ENCODE peak calls at places on chromosomes 16 and 17, in six cellular contexts. O is activated T-cell treated with anti-CD3 and anti-CD28 coated beads, Interleukin-2, amount 50 U/mL, for 72 hours; I is upper lobe of left lung; X is activated T-helper 1 cell treated with anti-CD3 and anti-CD28 coated beads, Interleukin-2, amount 50 U/mL, for 16 hours; U is posterior cingulate gyrus; C is ovary. F is an unnamed sample.

GRCh38 chr16:87391950-87392822 is at the start of gene MAP1LC3B:
- DNase-seq in X (peak), U (peak), O (peak), I (peak), C (peak), F (peak)

GRCh38 chr16:1346422-1347285 is 5.0 kb downstream of the TSR3 start:
- DNase-seq in X (no peak), I (no peak), C (no peak), O (no peak), U (no peak), F (no peak)

GRCh38 chr17:35804658-35805192 is 4.6 kb upstream of the TAF15 start:
- DNase-seq in O (peak), I (peak), X (no peak), C (no peak), U (no peak), F (peak)

GRCh38 chr17:9475259-9475658 is 100.4 kb downstream of the STX8 start:
- DNase-seq in X (no peak), O (no peak), I (no peak), C (no peak), U (peak), F (no peak)

GRCh38 chr16:16052916-16053315 is 103.5 kb downstream of the ABCC1 start:
- DNase-seq in I (no peak), X (no peak), C (no peak), O (no peak), U (no peak), F (no peak)

GRCh38 chr17:50133028-50133768 is 3.2 kb upstream of the SAMD14 start:
- DNase-seq in U (no peak), X (no peak), I (peak), O (no peak), C (no peak), F (no peak)

GRCh38 chr17:14004927-14005630 is 64.2 kb upstream of the COX10 start:
- DNase-seq in U (no peak), C (no peak), I (no peak), O (no peak), X (no peak), F (no peak)

GRCh38 chr17:9434502-9435113 is 141.0 kb downstream of the STX8 start:
- DNase-seq in O (no peak), X (no peak), I (no peak), C (no peak), U (no peak), F (no peak)

GRCh38 chr16:29806641-29807425 is 504 bp downstream of the MAZ start:
- DNase-seq in O (peak), X (peak), C (peak), I (peak), U (no peak), F (peak)

GRCh38 chr16:29909398-29909797 is 9.1 kb downstream of the ASPHD1 start:
- DNase-seq in O (no peak), C (no peak), I (no peak), U (no peak), X (no peak), F (no peak)

GRCh38 chr17:17051791-17052461 is 9.7 kb downstream of the MPRIP start:
- DNase-seq in U (no peak), C (peak), O (no peak), I (peak), X (no peak), F (no peak)

GRCh38 chr17:53924530-53925455 is 102.1 kb downstream of the KIF2B start:
- DNase-seq in U (no peak), O (no peak), C (no peak), X (no peak), I (no peak), F (no peak)

GRCh38 chr17:41786227-41787020 is at the start of gene JUP:
- DNase-seq in O (peak), I (peak), U (peak), C (peak), X (peak), F (peak)

GRCh38 chr17:50484341-50485155 is 5.9 kb downstream of the RSAD1 start:
- DNase-seq in I (no peak), U (no peak), C (no peak), X (no peak), O (no peak), F (no peak)

GRCh38 chr17:61744252-61744651 is 119.1 kb downstream of the BRIP1 start:
- DNase-seq in I (no peak), X (no peak), C (no peak), U (no peak), O (no peak), F (no peak)

GRCh38 chr17:180380-181212 is 854 bp downstream of the DOC2B start:
- DNase-seq in X (no peak), C (no peak), U (no peak), I (no peak), O (no peak), F (no peak)

GRCh38 chr16:68737730-68738590 is 868 bp downstream of the CDH1 start:
- DNase-seq in I (peak), O (no peak), X (no peak), U (no peak), C (peak), F (peak)

GRCh38 chr16:67770371-67770991 is 35.9 kb downstream of the RANBP10 start:
- DNase-seq in X (no peak), C (no peak), I (no peak), O (no peak), U (no peak), F (no peak)

GRCh38 chr17:68324114-68324513 is 32.8 kb downstream of the ARSG start:
- DNase-seq in O (no peak), U (no peak), C (no peak), I (no peak), X (no peak), F (no peak)

GRCh38 chr17:63435681-63436522 is 10.2 kb downstream of the CYB561 start:
- DNase-seq in U (no peak), C (no peak), O (no peak), X (no peak), I (peak), F (peak)

GRCh38 chr17:82003411-82004381 is 19.0 kb downstream of the CENPX start:
- DNase-seq in X (no peak), U (no peak), C (peak), O (peak), I (no peak), F (no peak)

GRCh38 chr16:76741623-76742022 is 449.4 kb upstream of the MON1B start:
- DNase-seq in U (no peak), X (no peak), O (no peak), C (no peak), I (no peak), F (no peak)

GRCh38 chr17:12977008-12977751 is 40.6 kb downstream of the ELAC2 start:
- DNase-seq in I (no peak), U (no peak), C (no peak), X (no peak), O (no peak), F (no peak)

GRCh38 chr17:40552806-40553693 is 12.2 kb downstream of the CCR7 start:
- DNase-seq in O (peak), I (no peak), X (no peak), U (no peak), C (peak), F (no peak)

GRCh38 chr17:74431568-74432483 is at the start of gene GPRC5C:
- DNase-seq in I (peak), X (peak), C (peak), O (peak), U (no peak), F (peak)

GRCh38 chr17:8151120-8151640 is 1.0 kb downstream of the PER1 start:
- DNase-seq in I (peak), U (peak), X (peak), O (peak), C (peak), F (peak)

GRCh38 chr16:57314161-57314785 is 29.8 kb upstream of the PLLP start:
- DNase-seq in C (no peak), O (no peak), X (no peak), I (no peak), U (no peak), F (no peak)